ENCODE peak calls at places on chromosome 12, in five cellular contexts. E is lower lobe of right lung, Z is transverse colon, W is fibroblast of mammary gland, I is neural crest cell. B is an unnamed sample.

GRCh38 chr12:117035287-117035686 is 63.9 kb downstream of the TESC start:
- DNase-seq in Z (no peak), E (no peak), W (no peak), I (no peak), B (no peak)

GRCh38 chr12:122684297-122684696 is 18.9 kb downstream of the HCAR2 start:
- DNase-seq in Z (no peak), I (no peak), E (no peak), W (no peak), B (no peak)

GRCh38 chr12:15726029-15726756 is 63.0 kb downstream of the EPS8 start:
- DNase-seq in E (no peak), Z (no peak), I (no peak), W (no peak), B (no peak)

GRCh38 chr12:70467908-70468733 is 102.0 kb downstream of the KCNMB4 start:
- DNase-seq in W (no peak), Z (peak), E (peak), I (no peak), B (no peak)

GRCh38 chr12:79566452-79566851 is 124.3 kb downstream of the PAWR start:
- DNase-seq in Z (no peak), I (no peak), W (no peak), E (no peak), B (no peak)

GRCh38 chr12:132282031-132282949 is 47.1 kb downstream of the GALNT9 start:
- DNase-seq in W (no peak), I (no peak), E (peak), Z (no peak), B (no peak)

GRCh38 chr12:103599274-103599673 is 12.2 kb downstream of the STAB2 start:
- DNase-seq in W (no peak), E (no peak), I (no peak), Z (no peak), B (no peak)

GRCh38 chr12:51868821-51869489 is 18.9 kb upstream of the ANKRD33 start:
- DNase-seq in I (no peak), E (no peak), Z (no peak), W (no peak), B (peak)

GRCh38 chr12:106123551-106123991 is 15.2 kb downstream of the NUAK1 start:
- DNase-seq in W (no peak), Z (peak), I (no peak), E (no peak), B (no peak)

GRCh38 chr12:612293-612692 is 51.0 kb downstream of the NINJ2 start:
- DNase-seq in W (no peak), Z (no peak), E (no peak), I (no peak), B (no peak)

GRCh38 chr12:614727-615060 is 48.6 kb downstream of the NINJ2 start:
- DNase-seq in Z (no peak), W (no peak), E (no peak), I (no peak), B (no peak)

GRCh38 chr12:615620-616019 is 47.6 kb downstream of the NINJ2 start:
- DNase-seq in Z (no peak), I (no peak), E (no peak), W (no peak), B (no peak)

GRCh38 chr12:613996-614726 is 49.1 kb downstream of the NINJ2 start:
- DNase-seq in W (peak), Z (peak), I (no peak), E (peak), B (no peak)

DNA sequence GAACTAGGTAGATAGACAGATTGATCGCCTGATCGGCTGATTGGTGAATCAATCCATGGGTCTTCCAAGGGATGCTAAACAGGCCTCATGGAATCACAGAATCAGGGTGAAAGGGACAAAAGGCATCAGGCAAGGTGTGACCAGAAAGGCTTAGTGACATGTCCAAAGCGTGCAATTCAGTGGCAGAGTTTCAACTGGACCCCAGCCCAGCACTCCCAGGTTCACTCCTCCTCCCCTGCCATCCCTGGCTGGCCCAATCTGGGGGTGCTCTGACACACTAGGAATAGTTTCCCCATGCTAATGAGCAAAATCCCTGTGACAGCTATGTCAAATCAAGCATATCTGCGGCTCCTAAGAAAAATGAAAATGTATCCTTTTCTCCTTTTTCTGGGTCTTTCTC is 50.4 kb downstream of the NINJ2 start:
- DNase-seq in E (no peak), Z (no peak), W (no peak), I (no peak), B (no peak)
- TF ChIP-seq CTCF in E (no peak), Z (no peak), W (no peak), I (no peak), B (no peak)

GRCh38 chr12:56601503-56601902 is 28.6 kb downstream of the BAZ2A start:
- DNase-seq in E (no peak), Z (peak), W (no peak), I (no peak), B (peak)
- TF ChIP-seq CTCF in E (no peak), Z (no peak), W (peak), I (peak), B (no peak)

GRCh38 chr12:59118356-59118755 is 198.1 kb upstream of the LRIG3 start:
- DNase-seq in W (no peak), E (no peak), I (no peak), Z (no peak), B (no peak)

GRCh38 chr12:59111873-59112272 is 191.6 kb upstream of the LRIG3 start:
- DNase-seq in Z (no peak), I (no peak), W (no peak), E (no peak), B (no peak)

GRCh38 chr12:59115526-59115925 is 195.2 kb upstream of the LRIG3 start:
- DNase-seq in W (peak), I (no peak), E (no peak), Z (no peak), B (no peak)

GRCh38 chr12:59115995-59116394 is 195.7 kb upstream of the LRIG3 start:
- DNase-seq in Z (no peak), E (no peak), I (no peak), W (no peak), B (no peak)

GRCh38 chr12:59113831-59114273 is 193.5 kb upstream of the LRIG3 start:
- DNase-seq in Z (peak), W (peak), I (peak), E (peak), B (peak)
- TF ChIP-seq CTCF in Z (peak), W (peak), I (peak), E (peak), B (peak)

DNA sequence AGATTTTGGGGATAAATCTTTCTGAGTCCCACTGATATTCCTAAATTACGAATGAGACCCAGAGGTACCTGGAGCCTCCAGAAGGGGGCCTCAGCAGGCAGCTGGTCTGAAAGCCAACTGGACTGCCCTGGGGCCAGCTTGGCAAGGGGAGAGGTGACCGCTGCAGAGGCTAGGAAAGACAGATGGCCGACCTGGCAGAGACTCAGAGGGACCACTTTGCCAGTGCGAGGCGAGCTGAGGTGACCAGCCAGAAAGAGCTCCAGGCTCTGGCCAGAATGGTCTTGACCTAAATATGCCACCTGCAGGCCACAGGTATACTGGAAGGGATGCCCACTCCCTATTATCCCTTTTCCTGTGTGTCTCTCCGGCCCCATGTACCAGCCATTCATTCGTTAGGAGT is 256.8 kb upstream of the GARIN6 start:
- DNase-seq in E (no peak), W (peak), Z (no peak), I (peak), B (peak)
- TF ChIP-seq CTCF in E (no peak), W (peak), Z (no peak), I (peak), B (peak)

GRCh38 chr12:118436002-118436724 is 59.8 kb downstream of the SUDS3 start:
- DNase-seq in E (no peak), Z (no peak), I (peak), W (no peak), B (peak)
- TF ChIP-seq CTCF in E (no peak), Z (no peak), I (peak), W (no peak), B (peak)

DNA sequence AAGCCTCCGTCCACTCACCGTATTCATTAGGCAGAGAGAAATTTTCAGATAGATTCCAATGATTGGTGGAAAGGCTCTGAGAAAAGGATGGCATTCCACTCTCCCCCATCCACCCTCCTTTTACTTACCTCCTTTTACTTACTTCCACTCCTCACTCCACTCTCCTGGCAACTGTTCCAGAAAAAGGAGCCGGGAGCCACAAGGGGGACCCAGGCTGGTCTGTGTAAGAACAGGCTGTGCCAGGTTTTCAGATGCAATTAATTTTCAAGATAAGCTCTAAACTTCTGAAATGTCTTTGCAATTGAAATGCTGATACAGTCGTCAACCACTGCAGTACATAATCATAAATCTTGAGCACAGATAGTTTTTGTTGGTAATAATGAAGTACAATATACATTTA is 248.8 kb downstream of the ANO6 start:
- DNase-seq in W (no peak), Z (no peak), I (no peak), E (no peak), B (no peak)
- TF ChIP-seq CTCF in W (peak), Z (no peak), I (peak), E (no peak), B (no peak)

GRCh38 chr12:44876554-44877275 is 600 bp upstream of the NELL2 start:
- DNase-seq in Z (no peak), I (peak), W (peak), E (no peak), B (peak)
- TF ChIP-seq CTCF in Z (no peak), I (peak), W (no peak), E (no peak), B (no peak)

DNA sequence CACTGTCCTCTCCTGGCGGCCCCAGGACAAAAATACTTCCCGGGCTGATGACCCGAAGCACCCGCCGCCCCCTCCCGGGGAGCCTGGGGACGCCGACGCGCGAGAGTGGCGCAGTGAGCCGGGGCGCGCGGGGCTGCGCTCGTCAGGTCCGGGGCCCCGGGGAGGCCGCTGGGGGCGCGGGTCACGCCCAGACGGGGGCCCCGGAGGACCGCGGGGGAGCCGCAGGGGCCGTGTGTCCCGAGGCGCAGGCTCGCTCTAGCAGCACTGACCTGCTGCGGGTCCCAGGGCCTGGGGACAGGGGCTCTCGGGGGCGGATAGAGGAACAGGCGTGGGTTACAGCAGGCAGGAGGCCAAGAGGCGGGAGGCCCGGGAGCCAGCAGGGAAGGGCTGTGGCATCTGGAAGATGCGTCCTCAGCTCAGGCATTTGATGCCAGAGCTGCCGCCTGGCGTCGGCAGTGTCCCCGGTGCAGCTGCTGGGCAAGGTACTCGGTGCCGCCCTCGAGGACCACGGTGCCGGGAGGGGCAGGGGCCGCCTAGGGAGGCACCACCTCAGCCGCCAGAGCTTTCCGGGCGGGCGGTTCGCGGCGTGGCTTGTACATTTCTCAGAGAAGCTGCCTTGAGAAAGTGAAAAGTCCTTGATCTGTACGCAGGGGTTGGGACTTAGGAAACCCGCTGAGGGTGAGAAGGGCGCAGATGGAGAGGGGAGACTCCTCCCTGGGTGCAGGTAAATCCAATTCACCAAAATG is 1.2 kb downstream of the WNT5B start:
- DNase-seq in Z (peak), E (peak), W (peak), I (peak), B (peak)
- TF ChIP-seq CTCF in Z (peak), E (peak), W (no peak), I (peak), B (peak)

DNA sequence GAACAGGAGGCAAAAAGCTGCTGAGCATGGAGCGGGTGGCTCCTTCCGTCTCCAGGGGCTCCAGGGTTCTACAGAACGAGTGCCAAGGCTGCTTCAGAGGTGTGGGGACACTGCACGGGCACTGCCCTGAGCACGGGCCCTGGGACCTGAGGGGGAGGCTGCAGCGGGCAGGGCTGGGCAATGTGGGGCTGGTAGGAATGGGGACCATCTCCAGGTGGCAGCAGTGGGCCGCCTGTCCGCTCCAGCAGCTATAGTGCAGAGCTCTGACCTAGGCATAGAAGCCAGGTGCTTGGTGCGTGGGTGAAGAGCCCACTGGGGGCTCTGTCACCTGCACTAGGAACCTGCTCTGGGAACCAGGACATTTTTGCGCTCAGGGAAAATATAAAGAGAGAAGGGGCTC is 22.3 kb downstream of the HDAC7 start:
- DNase-seq in W (no peak), I (no peak), E (no peak), Z (peak), B (peak)
- TF ChIP-seq CTCF in W (peak), I (peak), E (peak), Z (peak), B (peak)

DNA sequence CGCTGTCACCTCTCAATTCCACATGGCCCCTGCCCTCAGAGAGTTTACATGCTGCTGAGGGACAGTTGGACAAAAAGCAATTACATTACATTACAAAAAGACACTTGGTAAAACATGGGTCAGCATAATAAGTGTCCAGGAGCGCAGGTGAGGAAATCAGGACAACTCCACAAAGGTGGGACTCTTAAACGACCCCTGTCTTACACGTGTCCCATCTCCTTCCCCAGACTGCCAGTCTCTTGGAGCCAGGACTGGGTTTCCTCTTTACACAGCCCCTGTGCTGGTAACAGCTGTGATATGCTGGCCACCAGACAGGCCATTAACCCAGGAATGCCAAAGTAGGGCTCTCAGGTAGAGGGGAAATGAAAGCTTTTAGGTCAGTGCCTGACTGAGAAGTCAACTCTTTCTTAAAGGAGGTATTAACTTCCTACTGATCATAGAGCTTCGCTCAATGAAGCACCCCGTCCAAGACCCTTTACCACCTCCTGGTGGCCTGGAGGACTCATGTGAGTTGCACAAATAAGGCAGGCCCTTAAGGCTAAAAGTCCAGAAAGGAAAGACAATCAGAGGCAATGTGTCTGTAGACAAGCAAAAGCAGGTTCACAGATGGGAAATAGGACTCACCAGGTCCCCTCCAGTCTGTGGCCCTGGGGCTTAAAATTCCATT is 55.5 kb downstream of the ANO2 start:
- DNase-seq in E (no peak), Z (no peak), I (no peak), W (no peak), B (no peak)
- TF ChIP-seq CTCF in E (no peak), Z (no peak), I (peak), W (no peak), B (no peak)